ENCODE peak calls at places on chromosome 9, in five cellular contexts. Q, V, N, Z and I are unnamed samples.

GRCh38 chr9:124618476-124618875 is 111.3 kb upstream of the NR5A1 start:
- ATAC-seq in Q (no peak), V (peak), N (no peak), Z (no peak), I (no peak)

GRCh38 chr9:127915801-127916664 is 808 bp downstream of the ST6GALNAC4 start:
- ATAC-seq in Q (no peak), V (peak), N (peak), Z (peak), I (no peak)

GRCh38 chr9:91258448-91258847 is 103.3 kb downstream of the AUH start:
- ATAC-seq in Q (no peak), V (no peak), N (no peak), Z (no peak), I (no peak)

GRCh38 chr9:33130961-33131360 is 36.2 kb downstream of the B4GALT1 start:
- ATAC-seq in Q (no peak), V (no peak), N (no peak), Z (no peak), I (no peak)

GRCh38 chr9:127931092-127931881 is 710 bp upstream of the PIP5KL1 start:
- ATAC-seq in Q (peak), V (peak), N (peak), Z (peak), I (no peak)

GRCh38 chr9:75903785-75904360 is 13.4 kb downstream of the PCSK5 start:
- ATAC-seq in Q (no peak), V (peak), N (no peak), Z (no peak), I (peak)

GRCh38 chr9:114532561-114533237 is 27.4 kb upstream of the WHRN start:
- ATAC-seq in Q (no peak), V (no peak), N (no peak), Z (no peak), I (no peak)

GRCh38 chr9:124011460-124012301 is at the start of gene LHX2:
- ATAC-seq in Q (no peak), V (peak), N (peak), Z (peak), I (peak)

GRCh38 chr9:77843088-77843985 is 188.3 kb downstream of the GNAQ start:
- ATAC-seq in Q (no peak), V (no peak), N (peak), Z (no peak), I (no peak)

GRCh38 chr9:90368241-90368640 is 274.4 kb downstream of the DIRAS2 start:
- ATAC-seq in Q (no peak), V (no peak), N (no peak), Z (no peak), I (no peak)

DNA sequence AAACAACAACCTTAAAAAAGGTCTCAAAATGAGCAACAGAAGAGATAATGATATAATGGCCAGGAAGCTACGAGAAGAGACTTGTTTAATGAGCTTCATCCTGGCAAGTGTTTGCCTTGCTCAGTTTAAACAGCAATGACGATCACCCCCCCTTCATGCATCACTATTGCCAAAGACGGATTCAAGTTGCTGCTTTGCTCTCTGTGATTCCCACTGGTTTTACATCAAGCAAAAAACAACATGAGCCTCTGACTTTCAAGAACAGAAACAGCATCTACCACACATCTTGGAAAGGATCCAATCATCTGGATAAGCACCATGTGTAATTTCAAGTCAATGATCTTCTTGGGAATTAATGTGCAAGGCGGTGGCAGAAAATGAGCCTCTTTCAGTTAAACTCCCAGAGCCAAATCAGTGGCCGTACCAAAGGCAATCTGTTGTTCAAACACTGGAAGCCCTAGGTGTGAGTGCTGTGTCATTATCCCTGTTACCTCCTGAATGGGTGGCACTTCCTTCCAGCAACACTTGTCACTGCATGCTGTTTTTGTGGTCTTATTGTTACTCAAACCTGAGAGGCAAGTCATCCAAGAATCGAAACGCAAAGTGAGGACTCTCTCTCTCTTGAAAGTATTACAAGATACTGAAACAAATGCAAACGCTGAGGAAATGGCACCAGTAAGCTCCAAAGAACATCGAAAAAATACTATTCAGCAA is 72.9 kb downstream of the MED27 start:
- ATAC-seq in Q (no peak), V (no peak), N (no peak), Z (no peak), I (no peak)
- TF ChIP-seq EP300 in Q (no peak), V (no peak), N (no peak), Z (no peak), I (no peak)

GRCh38 chr9:94843089-94843488 is 116.6 kb downstream of the AOPEP start:
- ATAC-seq in Q (no peak), V (no peak), N (no peak), Z (peak), I (no peak)
- TF ChIP-seq EP300 in Q (no peak), V (no peak), N (no peak), Z (no peak), I (no peak)

DNA sequence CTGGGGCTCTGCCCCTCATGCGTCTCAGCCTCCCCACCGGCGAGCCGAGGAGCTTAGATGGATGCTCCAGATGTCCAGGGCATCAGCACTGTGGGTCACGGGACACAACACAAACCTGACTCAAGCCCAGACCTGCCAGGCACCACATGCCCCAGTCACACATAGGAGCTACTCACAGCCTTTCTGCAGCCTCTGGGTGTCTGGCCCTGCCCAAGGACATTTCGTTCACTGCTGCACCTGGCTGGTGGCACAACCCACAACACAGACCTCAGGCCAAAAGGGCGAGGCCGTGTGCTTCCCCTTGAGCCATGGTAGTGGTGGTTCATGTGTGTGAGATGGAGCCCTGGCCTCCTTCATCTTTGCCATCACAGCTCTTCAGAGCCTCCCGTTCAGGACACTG is 89.6 kb upstream of the FCN2 start:
- ATAC-seq in Q (no peak), V (no peak), N (no peak), Z (no peak), I (no peak)
- TF ChIP-seq EP300 in Q (no peak), V (no peak), N (no peak), Z (no peak), I (no peak)

GRCh38 chr9:92324451-92324850 is 699 bp downstream of the NOL8 start:
- ATAC-seq in Q (no peak), V (no peak), N (no peak), Z (no peak), I (no peak)

GRCh38 chr9:92324889-92325268 is 271 bp downstream of the NOL8 start:
- ATAC-seq in Q (peak), V (peak), N (peak), Z (peak), I (peak)

GRCh38 chr9:92327283-92327850 is 1.6 kb downstream of the CENPP start:
- ATAC-seq in Q (no peak), V (no peak), N (peak), Z (no peak), I (no peak)

GRCh38 chr9:92325991-92326500 is 293 bp downstream of the CENPP start:
- ATAC-seq in Q (no peak), V (no peak), N (peak), Z (no peak), I (no peak)

GRCh38 chr9:92325269-92325990 is at the start of the genes CENPP and NOL8:
- ATAC-seq in Q (peak), V (peak), N (peak), Z (peak), I (peak)
- TF ChIP-seq EP300 in Q (no peak), V (no peak), N (peak), Z (no peak), I (no peak)